ENCODE peak calls at places on chromosomes 7 and 10, in nine cellular contexts. H, D, E, Y, U, N, A, F and M are unnamed samples.
A peak's percentile ranks its signal among the peaks of the same experiment; 100 is the strongest.

GRCh38 chr10:76432274-76433012 is 1001.0 kb downstream of the LRMDA start:
- DNase-seq in H (peak; percentile 95), D (peak; percentile 75), E (no peak), Y (no peak), U (no peak), N (no peak), A (no peak), F (peak; percentile 72), M (peak; percentile 66)

GRCh38 chr10:58457761-58458616 is 54.7 kb upstream of the BICC1 start:
- DNase-seq in H (peak; percentile 99), D (peak; percentile 98), E (no peak), Y (no peak), U (no peak), N (no peak), A (no peak), F (no peak), M (peak; percentile 90)

GRCh38 chr7:131829911-131830310 is 273.5 kb upstream of the PODXL start:
- DNase-seq in H (no peak), D (no peak), E (no peak), Y (peak; percentile 80), U (peak; percentile 58), N (no peak), A (no peak), F (peak; percentile 95), M (no peak)

GRCh38 chr10:116104210-116104932 is 168.6 kb downstream of the GFRA1 start:
- DNase-seq in H (no peak), D (no peak), E (no peak), Y (no peak), U (no peak), N (no peak), A (no peak), F (no peak), M (no peak)

GRCh38 chr10:42783181-42783549 is 570 bp downstream of the BMS1 start:
- DNase-seq in H (peak; percentile 51), D (peak; percentile 77), E (no peak), Y (no peak), U (no peak), N (peak; percentile 22), A (peak; percentile 21), F (no peak), M (peak; percentile 19)

GRCh38 chr7:129801882-129802281 is 150.9 kb downstream of the UBE2H start:
- DNase-seq in H (no peak), D (no peak), E (no peak), Y (no peak), U (no peak), N (no peak), A (no peak), F (peak; percentile 72), M (no peak)

GRCh38 chr7:47149208-47149864 is 432.6 kb downstream of the TNS3 start:
- DNase-seq in H (no peak), D (no peak), E (no peak), Y (no peak), U (no peak), N (no peak), A (no peak), F (no peak), M (no peak)

GRCh38 chr7:91265693-91266066 is 1.4 kb downstream of the FZD1 start:
- DNase-seq in H (peak; percentile 32), D (no peak), E (no peak), Y (no peak), U (no peak), N (peak; percentile 23), A (no peak), F (peak; percentile 72), M (no peak)

GRCh38 chr7:142927085-142927745 is 6.3 kb downstream of the TRPV5 start:
- DNase-seq in H (no peak), D (no peak), E (no peak), Y (no peak), U (no peak), N (peak; percentile 63), A (no peak), F (no peak), M (no peak)

GRCh38 chr7:22338411-22338810 is 18.5 kb downstream of the RAPGEF5 start:
- DNase-seq in H (no peak), D (no peak), E (no peak), Y (no peak), U (no peak), N (no peak), A (no peak), F (no peak), M (no peak)

GRCh38 chr10:29257106-29257783 is 31.6 kb upstream of the LYZL1 start:
- DNase-seq in H (peak; percentile 93), D (peak; percentile 94), E (no peak), Y (no peak), U (peak; percentile 73), N (peak; percentile 62), A (no peak), F (no peak), M (peak; percentile 81)

GRCh38 chr10:110008518-110009339 is 945 bp downstream of the ADD3 start:
- DNase-seq in H (no peak), D (peak; percentile 38), E (no peak), Y (no peak), U (peak; percentile 42), N (peak; percentile 56), A (peak; percentile 13), F (peak; percentile 73), M (no peak)

GRCh38 chr10:16799621-16800020 is 17.6 kb downstream of the RSU1 start:
- DNase-seq in H (no peak), D (no peak), E (no peak), Y (no peak), U (no peak), N (no peak), A (no peak), F (peak; percentile 67), M (no peak)

GRCh38 chr10:79053481-79054202 is 15.1 kb upstream of the ZMIZ1 start:
- DNase-seq in H (no peak), D (no peak), E (no peak), Y (no peak), U (no peak), N (no peak), A (no peak), F (no peak), M (no peak)

GRCh38 chr10:26721561-26721960 is 24.1 kb downstream of the PDSS1 start:
- DNase-seq in H (no peak), D (no peak), E (no peak), Y (no peak), U (no peak), N (no peak), A (no peak), F (no peak), M (no peak)

DNA sequence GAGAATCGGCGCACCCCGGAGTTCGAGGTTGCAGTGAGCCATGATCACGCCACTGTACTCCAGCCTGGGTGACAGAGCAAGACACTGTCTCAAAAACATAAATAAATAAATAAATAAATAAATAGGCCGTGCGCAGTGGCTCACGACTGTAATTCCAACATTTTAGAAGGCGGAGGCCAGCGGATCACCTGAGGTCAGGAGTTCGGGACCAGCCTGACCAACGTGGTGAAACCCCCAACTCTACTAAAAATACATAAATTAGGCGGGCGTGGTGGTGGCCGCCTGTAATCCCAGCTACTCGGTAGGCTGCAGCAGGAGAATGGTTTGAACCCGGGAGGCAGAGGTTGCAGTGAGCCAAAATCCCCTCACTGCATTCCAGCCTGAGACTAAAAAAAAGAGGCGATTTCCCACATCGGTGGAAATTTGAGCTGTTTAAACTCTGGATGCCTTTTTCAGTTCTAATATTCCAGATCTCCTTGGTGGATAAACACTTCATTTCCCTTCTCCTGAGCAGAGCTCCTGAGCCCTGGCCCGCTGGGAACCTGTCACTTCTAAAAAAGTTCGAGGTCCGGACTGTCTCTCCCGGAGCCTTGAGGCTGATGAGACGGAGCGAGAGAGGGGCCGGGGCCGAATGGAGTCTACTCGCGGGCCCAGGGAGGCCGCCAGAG is 2.0 kb upstream of the NFKB2 start:
- DNase-seq in H (no peak), D (no peak), E (no peak), Y (no peak), U (no peak), N (no peak), A (no peak), F (no peak), M (peak; percentile 50)
- TF ChIP-seq CTCF in H (peak; percentile 93), D (peak; percentile 72), E (no peak), Y (peak; percentile 70), U (peak; percentile 91), N (peak; percentile 93), A (no peak), F (no peak), M (peak; percentile 97)

DNA sequence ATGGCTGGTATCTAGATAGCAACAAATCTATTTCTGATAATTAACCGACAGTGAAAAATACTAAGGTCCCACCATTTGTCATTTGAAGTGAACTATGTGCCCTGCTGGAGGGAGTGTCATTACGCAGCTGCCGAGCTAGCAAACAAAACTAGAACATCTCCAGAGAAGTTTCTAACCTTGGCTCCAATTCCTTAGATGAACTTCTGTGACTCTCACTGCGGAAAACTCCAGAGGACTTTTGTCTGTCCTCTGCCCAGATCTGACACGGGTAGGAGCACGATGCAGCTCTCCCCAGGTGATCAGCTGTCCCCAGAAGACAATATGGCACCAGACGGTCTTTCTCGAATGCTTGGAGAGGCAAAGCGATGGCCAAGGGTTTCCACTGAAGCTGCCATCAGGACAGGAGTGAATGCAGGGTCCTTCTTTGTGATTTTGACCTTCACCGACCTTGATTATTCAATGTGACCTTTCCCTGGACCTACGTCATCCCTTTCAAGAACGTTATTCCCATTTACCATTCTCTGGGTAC is 116.8 kb upstream of the C7orf33 start:
- DNase-seq in H (no peak), D (no peak), E (no peak), Y (no peak), U (no peak), N (no peak), A (no peak), F (peak; percentile 11), M (no peak)
- H3K4me3 ChIP-seq in H (no peak overlapping the region), D (no peak overlapping the region), E (no peak overlapping the region), Y (no peak overlapping the region), U (no peak overlapping the region), N (no peak overlapping the region), A (no peak overlapping the region), F (no peak overlapping the region), M (no peak overlapping the region)

GRCh38 chr10:128530301-128530700 is 404.1 kb upstream of the MKI67 start:
- DNase-seq in H (no peak), D (peak; percentile 3), E (peak; percentile 15), Y (no peak), U (no peak), N (no peak), A (peak; percentile 20), F (no peak), M (no peak)
- TF ChIP-seq CTCF in H (peak; percentile 6), D (peak; percentile 32), E (peak; percentile 53), Y (peak; percentile 50), U (peak; percentile 55), N (peak; percentile 50), A (peak; percentile 42), F (peak; percentile 82), M (no peak)

DNA sequence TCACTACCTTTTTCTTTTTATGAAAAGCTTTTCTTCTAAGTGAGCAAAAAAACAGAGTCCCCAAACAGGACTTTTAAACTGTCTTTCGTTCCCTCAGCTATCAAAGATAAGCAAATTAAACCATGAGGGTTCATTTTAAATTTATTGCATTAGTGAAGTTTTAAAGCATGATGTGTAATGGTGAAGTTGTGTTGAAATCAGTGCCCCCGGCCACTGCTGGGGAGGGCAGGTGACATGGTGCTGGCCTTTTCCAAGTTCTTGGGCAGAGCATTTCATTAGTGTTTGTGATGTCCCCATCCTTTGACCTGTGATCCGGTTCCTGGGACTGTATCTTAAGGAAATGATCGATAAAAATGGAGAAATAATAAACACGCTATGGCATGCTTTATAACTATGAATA is 96.0 kb downstream of the EEPD1 start:
- DNase-seq in H (no peak), D (no peak), E (no peak), Y (no peak), U (no peak), N (no peak), A (no peak), F (no peak), M (no peak)
- H3K4me3 ChIP-seq in H (no peak overlapping the region), D (no peak overlapping the region), E (no peak overlapping the region), Y (no peak overlapping the region), U (no peak overlapping the region), N (no peak overlapping the region), A (no peak overlapping the region), F (no peak overlapping the region), M (no peak overlapping the region)